ENCODE peak calls at places on chromosomes 1 and 21, in nine cellular contexts. Y is uterus, H is fibroblast of lung, S is aorta, Z is right cardiac atrium, X is A549, Q is transverse colon, I is ovary, P is Caco-2. A is an unnamed sample.

GRCh38 chr1:109927908-109928307 is 17.3 kb downstream of the CSF1 start:
- DNase-seq in H (peak; percentile 97), Y (peak; percentile 82), Z (peak; percentile 92), X (no peak), I (peak; percentile 92), P (no peak), S (peak; percentile 87), Q (peak; percentile 72), A (no peak)

GRCh38 chr21:33598051-33598450 is 9.6 kb upstream of the DONSON start:
- DNase-seq in Y (no peak), Z (no peak), S (no peak), P (no peak), X (no peak), Q (no peak), I (no peak), H (no peak), A (no peak)

GRCh38 chr21:21751286-21751685 is 753.1 kb downstream of the NCAM2 start:
- DNase-seq in H (no peak), Y (no peak), Q (peak; percentile 20), X (no peak), S (no peak), P (no peak), Z (no peak), I (no peak), A (no peak)

GRCh38 chr1:23563755-23564374 is 4.6 kb upstream of the ID3 start:
- DNase-seq in S (no peak), X (no peak), H (no peak), P (no peak), Q (no peak), I (no peak), Z (no peak), Y (no peak), A (peak; percentile 34)

GRCh38 chr1:67605209-67605780 is 79.7 kb upstream of the GADD45A start:
- DNase-seq in Z (no peak), Y (no peak), H (no peak), P (no peak), S (no peak), I (no peak), Q (no peak), X (no peak), A (no peak)

GRCh38 chr1:205321109-205321958 is at the start of gene NUAK2:
- DNase-seq in S (peak; percentile 95), Y (peak; percentile 85), Q (peak; percentile 96), H (peak; percentile 82), P (peak; percentile 99), X (peak; percentile 92), Z (peak; percentile 97), I (peak; percentile 90), A (peak; percentile 95)

GRCh38 chr21:35390013-35390776 is 341.1 kb upstream of the RUNX1 start:
- DNase-seq in Q (no peak), P (no peak), Y (no peak), X (no peak), I (no peak), H (peak; percentile 33), Z (no peak), S (no peak), A (no peak)

GRCh38 chr1:31755197-31755611 is 8.9 kb downstream of the ADGRB2 start:
- DNase-seq in Y (no peak), H (peak; percentile 31), S (no peak), Q (no peak), I (no peak), P (no peak), Z (no peak), X (no peak), A (no peak)

GRCh38 chr1:177921590-177921989 is 48.3 kb downstream of the SEC16B start:
- DNase-seq in P (no peak), Y (no peak), Q (no peak), Z (no peak), S (no peak), X (no peak), I (no peak), H (no peak), A (no peak)

GRCh38 chr1:43541721-43542401 is 11.2 kb downstream of the PTPRF start:
- DNase-seq in S (peak; percentile 90), Q (peak; percentile 85), H (peak; percentile 63), Y (peak; percentile 76), X (no peak), Z (peak; percentile 91), P (no peak), I (peak; percentile 66), A (no peak)

GRCh38 chr1:154910851-154911250 is 25.7 kb downstream of the PMVK start:
- DNase-seq in H (no peak), I (no peak), Z (no peak), S (no peak), P (no peak), Q (no peak), X (no peak), Y (no peak), A (no peak)

DNA sequence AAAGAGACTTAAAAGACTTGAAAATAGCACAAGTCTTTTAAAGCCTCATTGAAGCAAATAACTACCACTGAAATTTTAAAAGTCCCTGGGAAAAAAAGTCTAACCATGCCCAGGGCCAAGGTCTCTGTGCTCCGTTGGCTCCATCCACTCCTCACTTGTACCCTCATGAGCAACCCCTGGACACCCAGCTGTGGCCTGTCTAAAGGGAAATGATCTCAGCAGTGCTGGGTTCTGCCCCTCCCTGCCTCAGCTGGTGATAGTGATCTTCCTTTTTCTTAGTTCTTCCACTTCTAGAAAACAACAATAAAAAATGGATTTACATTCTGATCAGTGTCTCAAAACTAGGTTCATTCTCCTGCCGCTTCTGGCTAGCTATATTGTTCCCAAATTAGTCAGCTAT is 423.5 kb upstream of the ADAMTS5 start:
- DNase-seq in Z (no peak), S (no peak), X (no peak), H (no peak), Y (no peak), Q (no peak), P (no peak), I (no peak), A (no peak)
- H3K4me3 ChIP-seq in Z (no peak overlapping the region), S (no peak overlapping the region), X (no peak overlapping the region), H (no peak overlapping the region), Y (no peak overlapping the region), Q (no peak overlapping the region), P (no peak overlapping the region), I (no peak overlapping the region), A (no peak overlapping the region)

GRCh38 chr1:165619647-165620151 is 11.3 kb upstream of the MGST3 start:
- DNase-seq in X (no peak), Z (no peak), S (no peak), I (no peak), H (no peak), Q (no peak), Y (no peak), P (no peak), A (no peak)
- H3K4me1 ChIP-seq in X (no peaks in the 10 kb centered on the region), Z (no peaks in the 10 kb centered on the region), S (no peaks in the 10 kb centered on the region), I (no peaks in the 10 kb centered on the region), H (no peaks in the 10 kb centered on the region), Q (no peaks in the 10 kb centered on the region), Y (no peaks in the 10 kb centered on the region), P (no peaks in the 10 kb centered on the region), A (no peaks in the 10 kb centered on the region)

GRCh38 chr1:107966550-107966949 is 1.6 kb upstream of the VAV3 start:
- DNase-seq in Z (no peak), P (no peak), Q (no peak), I (no peak), X (no peak), S (no peak), H (no peak), Y (no peak), A (no peak)

GRCh38 chr1:107963009-107963408 is 2.0 kb downstream of the VAV3 start:
- DNase-seq in I (no peak), Y (no peak), S (no peak), Z (peak; percentile 32), X (no peak), Q (no peak), P (no peak), H (no peak), A (no peak)

GRCh38 chr1:107964397-107965111 is 426 bp downstream of the VAV3 start:
- DNase-seq in Q (peak; percentile 18), Y (no peak), I (no peak), S (peak; percentile 75), X (no peak), P (peak; percentile 1), Z (peak; percentile 72), H (peak; percentile 28), A (no peak)

GRCh38 chr1:107965112-107965991 is at the start of gene VAV3:
- DNase-seq in I (no peak), X (peak; percentile 58), Q (peak; percentile 56), S (peak; percentile 89), Z (peak; percentile 95), Y (peak; percentile 19), P (no peak), H (peak; percentile 61), A (peak; percentile 45)

DNA sequence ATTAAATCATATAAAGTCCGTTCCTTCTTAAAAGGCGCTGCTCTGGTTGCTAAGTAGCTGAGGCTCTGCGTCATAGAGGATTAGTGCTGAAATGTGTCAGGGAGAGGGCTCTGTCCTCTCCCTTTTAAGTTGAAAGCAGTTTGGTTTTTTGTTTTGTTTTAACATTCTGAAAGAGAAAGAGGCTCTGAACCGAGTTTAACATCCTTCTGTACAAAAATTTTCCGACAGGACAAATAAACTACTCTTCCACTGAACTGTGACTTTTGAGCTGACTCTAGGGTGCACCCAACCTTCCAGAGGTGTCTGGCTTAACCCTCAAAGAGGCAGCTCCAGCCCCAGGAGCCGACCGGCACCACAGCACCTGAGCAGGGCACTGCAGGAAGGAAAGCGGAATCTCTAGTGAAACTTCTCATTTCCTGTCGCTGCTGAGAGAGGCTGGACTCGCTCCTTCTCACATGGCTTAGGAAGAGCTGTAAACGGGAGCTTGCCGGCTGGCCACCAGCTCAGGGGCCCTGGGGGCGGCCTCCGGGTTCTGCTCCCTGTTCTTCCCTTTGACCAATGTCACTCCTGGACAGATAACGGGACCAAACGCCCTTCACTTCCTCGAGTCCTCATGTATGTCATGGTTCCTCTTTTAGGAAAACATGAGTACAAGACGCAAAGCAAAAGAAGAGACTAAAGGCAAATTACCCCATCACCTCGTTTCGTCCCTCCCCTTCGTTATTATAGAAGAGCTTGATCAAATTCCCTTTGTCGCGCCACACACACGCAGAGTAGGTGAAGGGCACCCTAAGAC is 1.2 kb downstream of the VAV3 start:
- DNase-seq in X (no peak), S (no peak), P (peak; percentile 1), Q (peak; percentile 34), H (peak; percentile 24), Z (peak; percentile 71), Y (no peak), I (no peak), A (no peak)
- H3K4me3 ChIP-seq in X (peak overlapping the region; percentile 68), S (no peak overlapping the region), P (no peak overlapping the region), Q (peak overlapping the region; percentile 0), H (peak overlapping the region; percentile 3), Z (peak overlapping the region; percentile 93), Y (peak overlapping the region; percentile 3), I (peak overlapping the region; percentile 14), A (no peak overlapping the region)

DNA sequence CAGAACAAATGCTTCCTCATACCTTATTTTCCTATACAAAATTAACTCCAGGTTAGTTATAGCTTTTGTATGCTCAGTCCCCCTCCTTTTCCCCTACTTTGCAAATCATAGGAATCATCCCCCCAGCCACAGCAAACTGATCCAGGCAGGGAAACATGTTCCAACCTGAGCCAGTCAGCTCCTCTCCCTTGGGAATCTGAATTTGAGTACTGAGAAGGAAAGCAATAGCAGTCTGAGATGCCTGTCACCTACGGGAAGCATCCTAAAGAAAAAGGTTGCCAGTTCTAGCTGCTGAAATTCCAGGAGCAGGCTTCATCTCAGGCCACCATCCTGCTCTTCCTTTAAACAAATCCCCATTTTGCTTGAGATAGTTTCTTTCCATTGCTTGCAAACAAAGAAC is 6.9 kb downstream of the ADSS2 start:
- DNase-seq in H (no peak), P (no peak), Z (no peak), Q (no peak), S (no peak), Y (no peak), I (no peak), X (no peak), A (no peak)
- H3K4me1 ChIP-seq in H (peaks cover 15% of the 10 kb centered on the region), P (peaks cover 34% of the 10 kb centered on the region), Z (peaks cover 2% of the 10 kb centered on the region), Q (peaks cover 55% of the 10 kb centered on the region), S (peaks cover 5% of the 10 kb centered on the region), Y (peaks cover 10% of the 10 kb centered on the region), I (peaks cover 8% of the 10 kb centered on the region), X (peaks cover 70% of the 10 kb centered on the region), A (peaks cover 39% of the 10 kb centered on the region)

GRCh38 chr21:46427516-46427915 is 31.2 kb upstream of the DIP2A start:
- DNase-seq in I (no peak), Q (no peak), X (no peak), H (no peak), Y (no peak), Z (no peak), P (no peak), S (no peak), A (no peak)
- H3K4me3 ChIP-seq in I (no peak overlapping the region), Q (no peak overlapping the region), X (no peak overlapping the region), H (no peak overlapping the region), Y (no peak overlapping the region), Z (no peak overlapping the region), P (no peak overlapping the region), S (no peak overlapping the region), A (no peak overlapping the region)

A was measured in HAP-1.